ENCODE peak calls at places on chromosomes 2 and 18, in four cellular contexts. N, R, L and W are unnamed samples.

GRCh38 chr2:201233192-201234166 is 26.9 kb upstream of the CASP8 start:
- DNase-seq in N (peak; percentile 91), R (peak; percentile 78), L (peak; percentile 86), W (peak; percentile 85)

GRCh38 chr2:100741880-100742814 is 77.8 kb upstream of the NPAS2 start:
- DNase-seq in N (no peak), R (no peak), L (peak; percentile 36), W (no peak)

GRCh38 chr18:8711736-8712135 is 6.4 kb downstream of the MTCL1 start:
- DNase-seq in N (no peak), R (no peak), L (no peak), W (no peak)

GRCh38 chr2:202161106-202161836 is 77.1 kb downstream of the SUMO1 start:
- DNase-seq in N (no peak), R (no peak), L (no peak), W (no peak)

GRCh38 chr2:53852540-53852939 is 7.2 kb downstream of the GPR75 start:
- DNase-seq in N (no peak), R (no peak), L (no peak), W (no peak)

GRCh38 chr2:20111311-20112131 is 60.1 kb upstream of the LAPTM4A start:
- DNase-seq in N (no peak), R (no peak), L (no peak), W (no peak)

GRCh38 chr2:188870289-188870688 is 103.9 kb upstream of the COL3A1 start:
- DNase-seq in N (no peak), R (no peak), L (no peak), W (no peak)

GRCh38 chr2:160298960-160299359 is 98.9 kb upstream of the ITGB6 start:
- DNase-seq in N (no peak), R (no peak), L (no peak), W (no peak)

GRCh38 chr18:24219561-24220317 is 80.9 kb downstream of the CABYR start:
- DNase-seq in N (no peak), R (no peak), L (peak; percentile 18), W (no peak)

GRCh38 chr2:98269274-98269673 is 77.0 kb upstream of the CNGA3 start:
- DNase-seq in N (no peak), R (no peak), L (peak; percentile 51), W (no peak)

GRCh38 chr2:29269095-29270090 is 154.2 kb downstream of the CLIP4 start:
- DNase-seq in N (no peak), R (no peak), L (no peak), W (no peak)

GRCh38 chr2:236933351-236933750 is 152.3 kb upstream of the COPS8 start:
- DNase-seq in N (no peak), R (no peak), L (no peak), W (no peak)

GRCh38 chr2:195626507-195626906 is 30.5 kb upstream of the SLC39A10 start:
- DNase-seq in N (no peak), R (no peak), L (no peak), W (no peak)

GRCh38 chr2:27871805-27872204 is 18.4 kb downstream of the RBKS start:
- DNase-seq in N (no peak), R (no peak), L (peak; percentile 43), W (no peak)

GRCh38 chr18:45248240-45248903 is 366.9 kb upstream of the SLC14A2 start:
- DNase-seq in N (no peak), R (no peak), L (peak; percentile 30), W (no peak)

GRCh38 chr2:183153967-183154366 is 29.7 kb downstream of the NUP35 start:
- DNase-seq in N (no peak), R (no peak), L (no peak), W (no peak)

GRCh38 chr2:241670333-241671110 is 16.1 kb downstream of the DTYMK start:
- DNase-seq in N (no peak), R (no peak), L (no peak), W (no peak)

GRCh38 chr2:233387667-233388528 is 33.6 kb downstream of the DGKD start:
- DNase-seq in N (no peak), R (no peak), L (peak; percentile 89), W (no peak)

GRCh38 chr2:33272001-33272400 is 204.4 kb upstream of the RASGRP3 start:
- DNase-seq in N (peak; percentile 71), R (no peak), L (no peak), W (peak; percentile 82)

GRCh38 chr2:44623622-44624351 is 262.0 kb downstream of the CAMKMT start:
- DNase-seq in N (no peak), R (no peak), L (no peak), W (no peak)

GRCh38 chr2:173652311-173652710 is 297.6 kb downstream of the CDCA7 start:
- DNase-seq in N (no peak), R (peak; percentile 80), L (no peak), W (no peak)

GRCh38 chr18:76821356-76821874 is 942 bp upstream of the ZNF236 start:
- DNase-seq in N (no peak), R (no peak), L (no peak), W (no peak)

GRCh38 chr2:158489366-158490112 is 32.8 kb downstream of the PKP4 start:
- DNase-seq in N (no peak), R (no peak), L (no peak), W (no peak)

GRCh38 chr2:201622306-201622705 is 21.0 kb downstream of the TMEM237 start:
- DNase-seq in N (no peak), R (no peak), L (peak; percentile 9), W (no peak)

GRCh38 chr2:216195565-216195978 is 86.4 kb downstream of the XRCC5 start:
- DNase-seq in N (no peak), R (peak; percentile 33), L (no peak), W (no peak)

GRCh38 chr2:111695441-111696007 is 188.5 kb downstream of the ANAPC1 start:
- DNase-seq in N (no peak), R (no peak), L (no peak), W (no peak)

GRCh38 chr2:220931491-220931890 is 640.6 kb downstream of the EPHA4 start:
- DNase-seq in N (no peak), R (no peak), L (no peak), W (no peak)

GRCh38 chr2:109419171-109419756 is 194.5 kb downstream of the SEPTIN10 start:
- DNase-seq in N (no peak), R (no peak), L (no peak), W (no peak)

GRCh38 chr18:35511428-35511827 is 13.7 kb upstream of the INO80C start:
- DNase-seq in N (peak; percentile 79), R (no peak), L (no peak), W (peak; percentile 48)

GRCh38 chr2:162482463-162482862 is 138.5 kb downstream of the GCA start:
- DNase-seq in N (no peak), R (no peak), L (no peak), W (no peak)

GRCh38 chr2:216698291-216698690 is 2.9 kb upstream of the IGFBP5 start:
- DNase-seq in N (no peak), R (no peak), L (no peak), W (no peak)

GRCh38 chr2:33411765-33412164 is 64.7 kb upstream of the RASGRP3 start:
- DNase-seq in N (no peak), R (no peak), L (peak; percentile 12), W (no peak)

GRCh38 chr2:202643012-202643858 is 8.5 kb downstream of the FAM117B start:
- DNase-seq in N (no peak), R (no peak), L (no peak), W (no peak)

GRCh38 chr2:211401328-211401727 is 844.9 kb downstream of the CPS1 start:
- DNase-seq in N (no peak), R (no peak), L (no peak), W (no peak)

GRCh38 chr2:128316777-128317185 is 1.9 kb downstream of the HS6ST1 start:
- DNase-seq in N (no peak), R (no peak), L (no peak), W (no peak)

GRCh38 chr2:136376798-136377211 is 258.9 kb upstream of the CXCR4 start:
- DNase-seq in N (no peak), R (no peak), L (no peak), W (no peak)

GRCh38 chr2:60094450-60094929 is 459.0 kb downstream of the BCL11A start:
- DNase-seq in N (no peak), R (no peak), L (peak; percentile 91), W (no peak)

GRCh38 chr2:237290249-237290648 is 123.7 kb downstream of the COL6A3 start:
- DNase-seq in N (no peak), R (no peak), L (peak; percentile 53), W (no peak)

GRCh38 chr2:8676915-8677645 is 4.8 kb upstream of the ID2 start:
- DNase-seq in N (no peak), R (no peak), L (no peak), W (no peak)
- H3K4me3 ChIP-seq in N (peak overlapping the region; percentile 48), R (peak overlapping the region; percentile 36), L (no peak overlapping the region), W (no peak overlapping the region)

DNA sequence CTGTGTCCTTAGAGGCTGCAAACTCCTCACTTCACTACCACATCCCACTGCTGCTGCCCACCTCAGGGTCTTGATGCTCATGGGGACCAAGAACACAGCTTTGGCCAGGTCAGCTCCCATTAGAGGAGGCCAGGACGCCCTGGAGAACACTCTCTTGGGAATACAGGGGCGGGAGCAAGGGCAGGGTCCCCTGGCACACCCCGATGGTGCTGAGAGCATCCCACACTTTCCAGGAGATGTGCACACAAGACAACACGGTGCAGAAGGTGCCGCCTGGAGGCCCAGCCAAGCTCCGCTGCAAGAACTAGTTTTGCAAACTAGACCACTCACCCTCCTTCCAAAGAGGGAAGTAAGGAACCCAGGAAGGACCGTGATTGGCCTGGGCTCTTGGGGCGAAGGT is 304.4 kb upstream of the SALL3 start:
- DNase-seq in N (no peak), R (no peak), L (no peak), W (no peak)
- H3K27me3 ChIP-seq in N (no peaks in the 10 kb centered on the region), R (no peaks in the 10 kb centered on the region), L (no peaks in the 10 kb centered on the region), W (no peaks in the 10 kb centered on the region)

GRCh38 chr2:126531029-126531428 is 124.9 kb upstream of the GYPC start:
- DNase-seq in N (no peak), R (no peak), L (no peak), W (no peak)

GRCh38 chr2:126527836-126528490 is 128.0 kb upstream of the GYPC start:
- DNase-seq in N (peak; percentile 11), R (no peak), L (peak; percentile 65), W (peak; percentile 8)
- TF ChIP-seq CTCF in N (peak; percentile 71), R (no peak), L (peak; percentile 40), W (peak; percentile 81)

DNA sequence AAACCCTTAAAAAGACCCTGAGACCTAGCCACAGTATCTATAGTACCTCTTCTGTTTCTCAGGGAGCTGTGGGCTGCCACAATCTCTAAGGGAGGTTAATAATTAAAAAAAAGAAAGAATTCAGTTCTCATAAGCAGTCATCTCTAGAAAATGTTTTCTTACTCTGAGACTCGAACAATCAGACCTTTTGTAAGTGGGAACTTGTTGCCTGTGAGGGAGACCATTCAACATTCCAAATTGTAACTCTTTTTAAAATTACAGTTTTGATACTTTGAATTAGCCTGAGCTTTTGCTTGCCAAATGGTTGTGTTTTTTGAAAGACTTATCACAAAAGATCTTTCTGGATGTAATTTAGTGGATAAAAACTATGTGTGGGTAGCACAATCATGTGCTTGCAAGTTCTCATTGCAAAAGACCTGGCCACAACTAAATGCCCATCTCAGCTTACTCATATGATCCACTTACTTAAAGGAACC is 33.3 kb downstream of the IL1R2 start:
- DNase-seq in N (peak; percentile 55), R (no peak), L (no peak), W (no peak)
- H3K4me3 ChIP-seq in N (no peak overlapping the region), R (no peak overlapping the region), L (no peak overlapping the region), W (no peak overlapping the region)